ENCODE peak calls at places on chromosomes 16 and 17, in nine cellular contexts. K is effector memory CD4-positive, alpha-beta T cell; Y is B cell; J is stimulated activated CD4-positive, alpha-beta T cell treated with anti-CD3 and anti-CD28 coated beads, Interleukin-12 subunit alpha, Interleukin-12 subunit beta, amount 100 ng/mL, for 24 hours; H is stimulated activated naive CD8-positive, alpha-beta T cell treated with anti-CD3 and anti-CD28 coated beads, Interleukin-15, amount 100 ng/mL, for 72 hours; W is NCI-H1105 treated with DMSO at 0.1 percent for 48 hours; A is T-helper 1 cell; C is AG20443; U is endothelial cell. M is an unnamed sample.

GRCh38 chr16:70777496-70777895 is 23.5 kb downstream of the VAC14 start:
- DNase-seq in H (no peak), K (no peak), A (no peak), Y (no peak), U (no peak), C (no peak), J (no peak), W (no peak), M (no peak)

GRCh38 chr16:23448392-23448791 is 4.6 kb downstream of the COG7 start:
- DNase-seq in H (no peak), C (no peak), U (no peak), A (no peak), J (no peak), K (no peak), Y (no peak), W (no peak), M (no peak)

GRCh38 chr16:2428051-2428786 is 1.0 kb upstream of the CCNF start:
- DNase-seq in H (peak), K (no peak), W (no peak), A (no peak), U (peak), J (no peak), Y (peak), C (peak), M (no peak)

GRCh38 chr17:47636273-47637030 is 13.3 kb upstream of the KPNB1 start:
- DNase-seq in J (no peak), U (no peak), K (no peak), H (no peak), W (no peak), Y (no peak), C (no peak), A (no peak), M (no peak)

GRCh38 chr17:41521574-41522261 is 3.0 kb upstream of the KRT15 start:
- DNase-seq in U (no peak), C (peak), A (no peak), Y (no peak), K (no peak), H (no peak), W (peak), J (no peak), M (no peak)

GRCh38 chr17:41687828-41688640 is 651 bp upstream of the EIF1 start:
- DNase-seq in W (peak), A (peak), C (no peak), Y (no peak), U (peak), J (no peak), H (peak), K (peak), M (peak)

GRCh38 chr16:65534121-65534528 is 412.3 kb upstream of the CDH11 start:
- DNase-seq in A (no peak), U (no peak), K (no peak), H (no peak), C (peak), Y (no peak), J (no peak), W (no peak), M (no peak)

GRCh38 chr17:49434821-49435581 is 20.3 kb upstream of the PHB1 start:
- DNase-seq in W (peak), J (no peak), H (peak), K (peak), A (peak), U (peak), Y (peak), C (peak), M (no peak)

GRCh38 chr17:4407216-4407615 is 26.5 kb upstream of the SPNS3 start:
- DNase-seq in A (no peak), Y (no peak), W (no peak), J (no peak), K (no peak), U (no peak), C (no peak), H (no peak), M (no peak)

GRCh38 chr17:74260525-74260850 is 13.5 kb upstream of the DNAI2 start:
- DNase-seq in K (no peak), U (no peak), W (no peak), H (no peak), C (no peak), Y (no peak), J (no peak), A (no peak), M (no peak)

GRCh38 chr17:79042421-79043190 is 18.6 kb downstream of the C1QTNF1 start:
- DNase-seq in C (peak), H (peak), W (peak), K (peak), A (no peak), Y (peak), J (peak), U (peak), M (peak)

GRCh38 chr16:72819345-72819744 is 228.6 kb downstream of the ZFHX3 start:
- DNase-seq in W (no peak), Y (no peak), K (no peak), H (no peak), C (peak), U (no peak), J (no peak), A (no peak), M (no peak)

GRCh38 chr17:7392696-7393612 is 1.4 kb downstream of the PLSCR3 start:
- DNase-seq in Y (peak), H (no peak), A (no peak), U (no peak), K (no peak), W (no peak), J (no peak), C (no peak), M (no peak)

GRCh38 chr17:78535285-78536197 is 41.7 kb downstream of the DNAH17 start:
- DNase-seq in Y (no peak), A (no peak), J (no peak), H (no peak), K (no peak), C (no peak), U (no peak), W (peak), M (no peak)

GRCh38 chr16:10070591-10070990 is 111.6 kb downstream of the GRIN2A start:
- DNase-seq in J (no peak), C (no peak), U (no peak), W (no peak), A (no peak), Y (no peak), K (no peak), H (no peak), M (no peak)

GRCh38 chr17:44374306-44375195 is 10.9 kb upstream of the FAM171A2 start:
- DNase-seq in Y (peak), A (no peak), K (no peak), U (no peak), W (no peak), C (no peak), J (no peak), H (no peak), M (no peak)

GRCh38 chr17:63700528-63701441 is 860 bp upstream of the LIMD2 start:
- DNase-seq in Y (peak), H (peak), W (peak), C (peak), J (no peak), K (peak), A (peak), U (peak), M (peak)

GRCh38 chr16:31875112-31875803 is 1.7 kb downstream of the ZNF267 start:
- DNase-seq in A (no peak), K (no peak), H (peak), C (peak), J (no peak), W (no peak), Y (no peak), U (no peak), M (no peak)

GRCh38 chr16:67917852-67918236 is 13.8 kb downstream of the CTRL start:
- DNase-seq in Y (no peak), K (no peak), H (peak), U (no peak), A (no peak), W (no peak), C (peak), J (no peak), M (no peak)

GRCh38 chr16:7025616-7026190 is 306.9 kb upstream of the RBFOX1 start:
- DNase-seq in H (peak), U (peak), A (no peak), C (peak), K (no peak), W (peak), Y (no peak), J (no peak), M (no peak)

GRCh38 chr16:4339909-4340308 is 11.2 kb downstream of the PAM16 start:
- DNase-seq in Y (no peak), U (no peak), H (no peak), C (no peak), K (no peak), A (no peak), W (peak), J (no peak), M (no peak)

GRCh38 chr16:6153901-6154300 is 1056.3 kb upstream of the EEF2KMT start:
- DNase-seq in W (no peak), K (no peak), H (no peak), Y (no peak), A (no peak), J (no peak), U (no peak), C (no peak), M (no peak)

GRCh38 chr17:31321481-31321880 is at the start of gene EVI2A:
- DNase-seq in J (peak), W (no peak), A (peak), C (peak), U (no peak), Y (peak), H (peak), K (peak), M (peak)

GRCh38 chr17:79075433-79075805 is 795 bp downstream of the ENGASE start:
- DNase-seq in K (no peak), U (no peak), H (peak), W (no peak), J (no peak), Y (no peak), A (no peak), C (no peak), M (no peak)

M was measured in T-helper 22 cell.